ENCODE peak calls at places on chromosomes 5 and 9, in five cellular contexts. U is NCI-H187, Y is adrenal gland, D is HuH-7.5, N is fibroblast of lung. L is an unnamed sample.

GRCh38 chr9:4832786-4833579 is 40.2 kb downstream of the RCL1 start:
- DNase-seq in N (peak; percentile 98), U (no peak), D (no peak), Y (no peak), L (peak; percentile 35)

GRCh38 chr5:173530547-173530946 is 85.9 kb downstream of the BOD1 start:
- DNase-seq in Y (no peak), N (no peak), D (no peak), U (no peak), L (peak; percentile 37)

GRCh38 chr9:131094622-131095021 is 1.7 kb upstream of the AIF1L start:
- DNase-seq in Y (no peak), U (no peak), N (peak; percentile 77), D (no peak), L (peak; percentile 20)

GRCh38 chr9:134533850-134534585 is 107.6 kb upstream of the COL5A1 start:
- DNase-seq in D (no peak), U (no peak), Y (no peak), N (no peak), L (no peak)

GRCh38 chr9:35026671-35027070 is 37.1 kb downstream of the DNAJB5 start:
- DNase-seq in Y (no peak), N (no peak), D (no peak), U (no peak), L (no peak)

GRCh38 chr9:127300886-127301447 is 36.4 kb downstream of the GARNL3 start:
- DNase-seq in Y (no peak), N (no peak), D (no peak), U (no peak), L (no peak)

GRCh38 chr5:89917112-89917511 is 492.4 kb downstream of the CETN3 start:
- DNase-seq in N (no peak), U (no peak), Y (no peak), D (no peak), L (no peak)

GRCh38 chr5:110386782-110387181 is 339.7 kb downstream of the TMEM232 start:
- DNase-seq in U (no peak), Y (no peak), N (peak; percentile 4), D (peak; percentile 7), L (no peak)

GRCh38 chr9:33818167-33818831 is 1.3 kb downstream of the UBE2R2 start:
- DNase-seq in U (no peak), N (no peak), D (no peak), Y (peak; percentile 54), L (peak; percentile 9)

GRCh38 chr5:35938518-35939227 is at the start of gene CAPSL:
- DNase-seq in D (no peak), U (no peak), N (peak; percentile 79), Y (no peak), L (peak; percentile 93)

GRCh38 chr9:14243514-14244042 is 70.4 kb downstream of the NFIB start:
- DNase-seq in Y (no peak), U (no peak), N (peak; percentile 22), D (no peak), L (no peak)

GRCh38 chr9:33765411-33765810 is 29.9 kb upstream of the PRSS3 start:
- DNase-seq in Y (no peak), N (peak; percentile 44), U (no peak), D (no peak), L (peak; percentile 46)

GRCh38 chr5:107376546-107377276 is 294.0 kb downstream of the EFNA5 start:
- DNase-seq in N (peak; percentile 85), Y (no peak), D (no peak), U (no peak), L (no peak)

GRCh38 chr5:39671421-39672110 is 246.8 kb upstream of the DAB2 start:
- DNase-seq in D (no peak), U (no peak), Y (no peak), N (peak; percentile 14), L (no peak)

GRCh38 chr9:132806723-132807421 is 71.2 kb downstream of the AK8 start:
- DNase-seq in Y (no peak), U (no peak), D (no peak), N (no peak), L (peak; percentile 27)

GRCh38 chr9:21778300-21778699 is 24.1 kb upstream of the MTAP start:
- DNase-seq in U (no peak), N (peak; percentile 56), Y (no peak), D (no peak), L (no peak)

GRCh38 chr5:136810198-136810823 is 445.0 kb upstream of the TRPC7 start:
- DNase-seq in U (no peak), N (peak; percentile 24), D (no peak), Y (peak; percentile 77), L (no peak)

GRCh38 chr9:129282308-129283211 is 104.5 kb upstream of the IER5L start:
- DNase-seq in Y (peak; percentile 15), U (no peak), N (no peak), D (no peak), L (no peak)

GRCh38 chr5:85931220-85931619 is 686.5 kb upstream of the COX7C start:
- DNase-seq in N (no peak), Y (no peak), D (no peak), U (no peak), L (no peak)

GRCh38 chr9:122180633-122181032 is 20.9 kb downstream of the MORN5 start:
- DNase-seq in N (peak; percentile 59), Y (peak; percentile 50), U (no peak), D (no peak), L (peak; percentile 83)

GRCh38 chr5:14143843-14144585 is 872 bp downstream of the TRIO start:
- DNase-seq in Y (peak; percentile 56), U (no peak), D (peak; percentile 47), N (no peak), L (peak; percentile 82)

GRCh38 chr9:2161661-2162060 is 146.5 kb downstream of the SMARCA2 start:
- DNase-seq in D (no peak), N (no peak), U (no peak), Y (no peak), L (no peak)

GRCh38 chr9:3858961-3859360 is 333.2 kb upstream of the RFX3 start:
- DNase-seq in N (peak; percentile 30), Y (no peak), U (no peak), D (no peak), L (peak; percentile 6)

GRCh38 chr9:16203735-16204573 is 651.1 kb downstream of the CCDC171 start:
- DNase-seq in D (no peak), Y (no peak), U (no peak), N (peak; percentile 60), L (no peak)